ENCODE peak calls at places on chromosomes 3 and 15, in five cellular contexts. One of them, this sample, is unnamed.

GRCh38 chr15:68309024-68309423 is 31.5 kb downstream of the FEM1B start:
- DNase-seq in A549: no peak
- DNase-seq in K562: no peak
- DNase-seq in HepG2: peak
- DNase-seq in GM12878: no peak
- DNase-seq in this sample: no peak

GRCh38 chr15:39919740-39920509 is at the start of gene GPR176:
- DNase-seq in K562: no peak
- DNase-seq in HepG2: no peak
- DNase-seq in GM12878: no peak
- DNase-seq in A549: peak
- DNase-seq in this sample: peak

GRCh38 chr3:12135029-12135634 is 23.6 kb downstream of the TIMP4 start:
- DNase-seq in HepG2: peak
- DNase-seq in K562: peak
- DNase-seq in A549: peak
- DNase-seq in GM12878: no peak
- DNase-seq in this sample: peak

GRCh38 chr3:42424911-42425310 is 14.5 kb upstream of the LYZL4 start:
- DNase-seq in A549: no peak
- DNase-seq in HepG2: no peak
- DNase-seq in GM12878: no peak
- DNase-seq in K562: no peak
- DNase-seq in this sample: no peak

GRCh38 chr3:72224804-72225509 is 440.0 kb upstream of the PROK2 start:
- DNase-seq in HepG2: no peak
- DNase-seq in A549: peak
- DNase-seq in K562: peak
- DNase-seq in GM12878: no peak
- DNase-seq in this sample: peak

GRCh38 chr15:60651734-60652141 is 172.8 kb upstream of the ICE2 start:
- DNase-seq in HepG2: no peak
- DNase-seq in K562: no peak
- DNase-seq in A549: no peak
- DNase-seq in GM12878: peak
- DNase-seq in this sample: no peak

GRCh38 chr3:170476291-170476690 is 57.6 kb downstream of the CLDN11 start:
- DNase-seq in A549: no peak
- DNase-seq in K562: no peak
- DNase-seq in GM12878: no peak
- DNase-seq in HepG2: no peak
- DNase-seq in this sample: no peak

GRCh38 chr3:157618075-157618760 is 115.0 kb upstream of the VEPH1 start:
- DNase-seq in HepG2: peak
- DNase-seq in GM12878: peak
- DNase-seq in A549: peak
- DNase-seq in K562: peak
- DNase-seq in this sample: peak

GRCh38 chr3:110027446-110027845 is 690.1 kb upstream of the DPPA4 start:
- DNase-seq in A549: no peak
- DNase-seq in GM12878: no peak
- DNase-seq in HepG2: no peak
- DNase-seq in K562: no peak
- DNase-seq in this sample: peak

GRCh38 chr3:52857108-52857507 is 22.3 kb upstream of the MUSTN1 start:
- DNase-seq in GM12878: no peak
- DNase-seq in A549: no peak
- DNase-seq in HepG2: no peak
- DNase-seq in K562: no peak
- DNase-seq in this sample: no peak

GRCh38 chr3:47581422-47581821 is 2.8 kb upstream of the CSPG5 start:
- DNase-seq in HepG2: peak
- DNase-seq in GM12878: no peak
- DNase-seq in A549: no peak
- DNase-seq in K562: no peak
- DNase-seq in this sample: no peak

GRCh38 chr15:99177679-99178078 is 71.7 kb downstream of the TTC23 start:
- DNase-seq in GM12878: no peak
- DNase-seq in HepG2: no peak
- DNase-seq in K562: no peak
- DNase-seq in A549: no peak
- DNase-seq in this sample: no peak

GRCh38 chr15:31342781-31343626 is 16.4 kb downstream of the KLF13 start:
- DNase-seq in GM12878: no peak
- DNase-seq in K562: no peak
- DNase-seq in HepG2: no peak
- DNase-seq in A549: no peak
- DNase-seq in this sample: peak

GRCh38 chr3:51802091-51802720 is 23.2 kb upstream of the IQCF6 start:
- DNase-seq in K562: no peak
- DNase-seq in A549: no peak
- DNase-seq in GM12878: no peak
- DNase-seq in HepG2: no peak
- DNase-seq in this sample: no peak

GRCh38 chr3:157104928-157105652 is 54.9 kb downstream of the CCNL1 start:
- DNase-seq in A549: no peak
- DNase-seq in K562: peak
- DNase-seq in HepG2: no peak
- DNase-seq in GM12878: no peak
- DNase-seq in this sample: no peak

GRCh38 chr3:169667710-169668080 is 4.2 kb upstream of the MECOM start:
- DNase-seq in A549: no peak
- DNase-seq in K562: no peak
- DNase-seq in HepG2: no peak
- DNase-seq in GM12878: no peak
- DNase-seq in this sample: peak

GRCh38 chr3:210649-211048 is 14.1 kb downstream of the CHL1 start:
- DNase-seq in A549: no peak
- DNase-seq in K562: no peak
- DNase-seq in GM12878: no peak
- DNase-seq in HepG2: no peak
- DNase-seq in this sample: no peak

GRCh38 chr3:51538115-51538458 is 432 bp upstream of the RAD54L2 start:
- DNase-seq in GM12878: no peak
- DNase-seq in HepG2: no peak
- DNase-seq in A549: peak
- DNase-seq in K562: no peak
- DNase-seq in this sample: no peak

GRCh38 chr3:23648326-23648964 is 157.3 kb upstream of the UBE2E1 start:
- DNase-seq in K562: no peak
- DNase-seq in GM12878: no peak
- DNase-seq in A549: no peak
- DNase-seq in HepG2: no peak
- DNase-seq in this sample: peak

GRCh38 chr3:165753560-165753959 is 83.7 kb downstream of the BCHE start:
- DNase-seq in K562: no peak
- DNase-seq in GM12878: no peak
- DNase-seq in HepG2: no peak
- DNase-seq in A549: no peak
- DNase-seq in this sample: no peak

GRCh38 chr3:10459954-10460754 is 45.2 kb downstream of the ATP2B2 start:
- DNase-seq in K562: peak
- DNase-seq in GM12878: no peak
- DNase-seq in A549: peak
- DNase-seq in HepG2: peak
- DNase-seq in this sample: no peak

GRCh38 chr3:75042941-75043340 is 428.5 kb upstream of the CNTN3 start:
- DNase-seq in HepG2: no peak
- DNase-seq in GM12878: no peak
- DNase-seq in K562: no peak
- DNase-seq in A549: no peak
- DNase-seq in this sample: no peak

GRCh38 chr3:161342629-161343028 is 28.7 kb downstream of the SPTSSB start:
- DNase-seq in A549: no peak
- DNase-seq in K562: no peak
- DNase-seq in GM12878: no peak
- DNase-seq in HepG2: no peak
- DNase-seq in this sample: no peak

GRCh38 chr3:58236527-58237237 is 910 bp upstream of the ABHD6 start:
- DNase-seq in HepG2: no peak
- DNase-seq in GM12878: no peak
- DNase-seq in K562: no peak
- DNase-seq in A549: peak
- DNase-seq in this sample: no peak

GRCh38 chr3:99071096-99071495 is 169.6 kb upstream of the DCBLD2 start:
- DNase-seq in HepG2: no peak
- DNase-seq in K562: no peak
- DNase-seq in A549: no peak
- DNase-seq in GM12878: no peak
- DNase-seq in this sample: no peak

GRCh38 chr15:28919201-28919627 is 33.4 kb downstream of the APBA2 start:
- DNase-seq in K562: no peak
- DNase-seq in A549: peak
- DNase-seq in HepG2: no peak
- DNase-seq in GM12878: no peak
- DNase-seq in this sample: no peak

GRCh38 chr3:179069762-179070390 is 1.7 kb downstream of the ZMAT3 start:
- DNase-seq in K562: no peak
- DNase-seq in A549: no peak
- DNase-seq in HepG2: no peak
- DNase-seq in GM12878: no peak
- DNase-seq in this sample: peak

GRCh38 chr3:52038227-52038626 is 18.1 kb downstream of the DUSP7 start:
- DNase-seq in GM12878: no peak
- DNase-seq in A549: no peak
- DNase-seq in K562: no peak
- DNase-seq in HepG2: no peak
- DNase-seq in this sample: no peak

GRCh38 chr3:111373861-111374260 is 168.1 kb upstream of the CD96 start:
- DNase-seq in HepG2: no peak
- DNase-seq in GM12878: no peak
- DNase-seq in K562: no peak
- DNase-seq in A549: no peak
- DNase-seq in this sample: no peak

GRCh38 chr3:191889781-191890180 is 428.8 kb downstream of the PYDC2 start:
- DNase-seq in GM12878: no peak
- DNase-seq in HepG2: no peak
- DNase-seq in A549: no peak
- DNase-seq in K562: no peak
- DNase-seq in this sample: no peak
- TF ChIP-seq REST in GM12878: no peak
- TF ChIP-seq REST in HepG2: no peak
- TF ChIP-seq REST in A549: no peak
- TF ChIP-seq REST in K562: no peak
- TF ChIP-seq REST in this sample: no peak

DNA sequence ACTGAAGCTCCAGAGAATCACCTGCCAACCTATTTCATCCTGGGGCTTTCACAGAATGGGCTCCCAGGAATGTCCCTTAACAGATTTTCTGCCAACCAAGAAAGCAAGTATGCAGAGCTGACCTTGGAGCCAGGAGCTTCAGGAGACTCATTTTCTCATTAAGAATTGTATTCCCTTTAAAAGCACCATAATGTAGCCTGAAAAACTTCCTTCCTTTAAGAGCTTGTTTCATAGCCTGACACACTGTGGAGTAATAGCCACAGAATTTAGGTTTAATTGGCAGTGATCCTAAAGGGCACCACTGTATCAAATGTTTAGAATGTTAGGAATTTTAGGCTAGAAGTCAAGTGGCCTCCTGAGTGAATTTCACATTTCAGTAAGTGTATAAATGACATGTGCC is 309.8 kb downstream of the GBE1 start:
- DNase-seq in K562: no peak
- DNase-seq in A549: no peak
- DNase-seq in GM12878: no peak
- DNase-seq in HepG2: no peak
- DNase-seq in this sample: no peak
- TF ChIP-seq RFX5 in K562: no peak
- TF ChIP-seq RFX5 in A549: no peak
- TF ChIP-seq RFX5 in GM12878: no peak
- TF ChIP-seq RFX5 in HepG2: no peak
- TF ChIP-seq RFX5 in this sample: no peak

DNA sequence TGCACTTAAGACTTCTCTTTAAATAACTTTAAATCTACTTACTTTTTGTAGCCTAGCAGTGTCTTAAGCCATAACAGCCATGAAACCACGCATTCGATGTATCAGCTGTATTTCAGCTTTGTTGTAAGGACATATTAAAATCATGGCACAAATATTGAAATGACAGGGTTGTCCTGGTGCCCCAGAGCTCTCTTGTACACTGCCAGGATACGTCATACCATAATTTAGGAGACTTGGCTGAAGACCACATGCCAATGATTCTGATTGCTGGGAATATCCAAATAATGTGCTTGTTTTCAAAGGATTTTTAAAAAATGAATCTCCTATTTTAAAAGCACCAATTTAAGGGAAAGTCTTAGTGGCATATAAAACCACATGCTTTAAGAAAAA is 265.4 kb downstream of the SLCO3A1 start:
- DNase-seq in GM12878: no peak
- DNase-seq in K562: no peak
- DNase-seq in A549: no peak
- DNase-seq in HepG2: no peak
- DNase-seq in this sample: no peak
- TF ChIP-seq REST in GM12878: no peak
- TF ChIP-seq REST in K562: no peak
- TF ChIP-seq REST in A549: no peak
- TF ChIP-seq REST in HepG2: no peak
- TF ChIP-seq REST in this sample: no peak

GRCh38 chr3:192408007-192408655 is 319.2 kb downstream of the FGF12 start:
- DNase-seq in A549: no peak
- DNase-seq in K562: no peak
- DNase-seq in GM12878: no peak
- DNase-seq in HepG2: no peak
- DNase-seq in this sample: no peak

GRCh38 chr3:192408721-192409151 is 318.6 kb downstream of the FGF12 start:
- DNase-seq in K562: no peak
- DNase-seq in GM12878: no peak
- DNase-seq in HepG2: no peak
- DNase-seq in A549: peak
- DNase-seq in this sample: peak

GRCh38 chr3:192409203-192409837 is 318.0 kb downstream of the FGF12 start:
- DNase-seq in GM12878: no peak
- DNase-seq in HepG2: no peak
- DNase-seq in K562: no peak
- DNase-seq in A549: peak
- DNase-seq in this sample: peak

GRCh38 chr3:192410684-192410960 is 316.7 kb downstream of the FGF12 start:
- DNase-seq in GM12878: no peak
- DNase-seq in K562: no peak
- DNase-seq in HepG2: no peak
- DNase-seq in A549: no peak
- DNase-seq in this sample: no peak

GRCh38 chr3:192409838-192410683 is 317.3 kb downstream of the FGF12 start:
- DNase-seq in HepG2: no peak
- DNase-seq in K562: no peak
- DNase-seq in GM12878: no peak
- DNase-seq in A549: peak
- DNase-seq in this sample: no peak
- TF ChIP-seq RFX5 in HepG2: no peak
- TF ChIP-seq RFX5 in K562: no peak
- TF ChIP-seq RFX5 in GM12878: no peak
- TF ChIP-seq RFX5 in A549: no peak
- TF ChIP-seq RFX5 in this sample: no peak